ENCODE peak calls at places on chromosomes 13 and 19, in eight cellular contexts. T is ovary; L is transverse colon; I is thyroid gland; C is CD8-positive, alpha-beta T cell; E is GM23338; X is thoracic aorta; P is prostate gland. J is an unnamed sample. For H3K4me1, the result is how much of the 10 kb centered on the place peaks cover.

GRCh38 chr13:51601601-51602348 is 17.5 kb downstream of the WDFY2 start:
- DNase-seq in T (no peak), L (no peak), I (no peak), C (no peak), E (no peak), X (no peak), P (no peak), J (no peak)

GRCh38 chr13:44470623-44471562 is 97.3 kb downstream of the SERP2 start:
- DNase-seq in T (no peak), L (no peak), I (no peak), C (no peak), E (peak), X (no peak), P (no peak), J (peak)

GRCh38 chr13:95530178-95530577 is 22.3 kb upstream of the CLDN10 start:
- DNase-seq in T (no peak), L (no peak), I (peak), C (no peak), E (no peak), X (no peak), P (peak), J (no peak)

GRCh38 chr13:37701972-37702371 is 103.4 kb upstream of the POSTN start:
- DNase-seq in T (no peak), L (no peak), I (no peak), C (no peak), E (no peak), X (no peak), P (no peak), J (peak)

GRCh38 chr19:12450817-12451216 is 10.0 kb upstream of the ZNF443 start:
- DNase-seq in T (no peak), L (no peak), I (no peak), C (no peak), E (no peak), X (no peak), P (no peak), J (no peak)

GRCh38 chr19:12681074-12681987 is at the start of gene DHPS:
- DNase-seq in T (peak), L (peak), I (peak), C (peak), E (peak), X (peak), P (peak), J (peak)

GRCh38 chr13:101258071-101258470 is 158.2 kb downstream of the NALCN start:
- DNase-seq in T (no peak), L (no peak), I (no peak), C (no peak), E (peak), X (no peak), P (no peak), J (peak)

GRCh38 chr13:46554971-46555370 is 2.0 kb downstream of the LRCH1 start:
- DNase-seq in T (no peak), L (no peak), I (no peak), C (no peak), E (no peak), X (no peak), P (no peak), J (no peak)

GRCh38 chr13:34734932-34735331 is 207.1 kb upstream of the NBEA start:
- DNase-seq in T (no peak), L (no peak), I (no peak), C (no peak), E (no peak), X (no peak), P (no peak), J (no peak)

GRCh38 chr13:112443191-112444000 is 67.2 kb downstream of the SPACA7 start:
- DNase-seq in T (no peak), L (no peak), I (no peak), C (peak), E (peak), X (no peak), P (no peak), J (no peak)

GRCh38 chr19:29273000-29273691 is 60.2 kb upstream of the UQCRFS1 start:
- DNase-seq in T (no peak), L (no peak), I (no peak), C (peak), E (no peak), X (no peak), P (no peak), J (no peak)

GRCh38 chr13:27924529-27925141 is 4.8 kb downstream of the PDX1 start:
- DNase-seq in T (no peak), L (no peak), I (no peak), C (no peak), E (peak), X (no peak), P (no peak), J (no peak)

GRCh38 chr19:37959665-37960114 is 52.7 kb downstream of the SIPA1L3 start:
- DNase-seq in T (no peak), L (no peak), I (no peak), C (no peak), E (no peak), X (no peak), P (no peak), J (no peak)

GRCh38 chr13:106276876-106277275 is 258.6 kb downstream of the EFNB2 start:
- DNase-seq in T (no peak), L (no peak), I (no peak), C (no peak), E (no peak), X (no peak), P (no peak), J (peak)

GRCh38 chr13:30739646-30740642 is 4.6 kb downstream of the ALOX5AP start:
- DNase-seq in T (no peak), L (no peak), I (no peak), C (peak), E (no peak), X (no peak), P (no peak), J (peak)

GRCh38 chr13:48233097-48233885 is at the start of gene ITM2B:
- DNase-seq in T (peak), L (peak), I (peak), C (peak), E (peak), X (no peak), P (peak), J (peak)

GRCh38 chr13:58480011-58480410 is 848.5 kb downstream of the PCDH17 start:
- DNase-seq in T (no peak), L (no peak), I (no peak), C (no peak), E (no peak), X (no peak), P (no peak), J (no peak)

GRCh38 chr19:36151144-36152051 is 849 bp downstream of the COX7A1 start:
- DNase-seq in T (peak), L (no peak), I (peak), C (no peak), E (peak), X (peak), P (no peak), J (no peak)

GRCh38 chr13:114067381-114067885 is 65.0 kb downstream of the RASA3 start:
- DNase-seq in T (no peak), L (no peak), I (no peak), C (no peak), E (no peak), X (no peak), P (no peak), J (no peak)

GRCh38 chr19:35336166-35336955 is 7.4 kb downstream of the CD22 start:
- DNase-seq in T (no peak), L (no peak), I (no peak), C (no peak), E (no peak), X (no peak), P (no peak), J (no peak)

GRCh38 chr13:61413572-61413971 is 2.1 kb downstream of the PCDH20 start:
- DNase-seq in T (no peak), L (no peak), I (peak), C (no peak), E (peak), X (no peak), P (no peak), J (no peak)

GRCh38 chr13:108346376-108346775 is 76.9 kb downstream of the TNFSF13B start:
- DNase-seq in T (no peak), L (no peak), I (no peak), C (no peak), E (peak), X (no peak), P (no peak), J (no peak)

GRCh38 chr13:40550130-40550529 is 116.3 kb downstream of the FOXO1 start:
- DNase-seq in T (no peak), L (no peak), I (no peak), C (no peak), E (no peak), X (no peak), P (no peak), J (peak)

GRCh38 chr19:35545855-35546381 is 492 bp downstream of the TMEM147 start:
- DNase-seq in T (peak), L (peak), I (peak), C (no peak), E (peak), X (no peak), P (no peak), J (no peak)

GRCh38 chr19:17557461-17557860 is 2.0 kb downstream of the COLGALT1 start:
- DNase-seq in T (no peak), L (no peak), I (no peak), C (no peak), E (no peak), X (no peak), P (no peak), J (no peak)

GRCh38 chr13:31951215-31951678 is 80.3 kb upstream of the FRY start:
- DNase-seq in T (no peak), L (peak), I (peak), C (no peak), E (no peak), X (no peak), P (no peak), J (peak)

GRCh38 chr19:44948763-44949374 is 3.0 kb downstream of the APOC2 start:
- DNase-seq in T (no peak), L (no peak), I (no peak), C (no peak), E (no peak), X (no peak), P (no peak), J (no peak)

GRCh38 chr13:81927347-81927746 is 1586.4 kb upstream of the SPRY2 start:
- DNase-seq in T (no peak), L (no peak), I (no peak), C (no peak), E (peak), X (no peak), P (no peak), J (peak)

GRCh38 chr13:46146898-46147297 is 35.1 kb downstream of the LCP1 start:
- DNase-seq in T (no peak), L (no peak), I (no peak), C (no peak), E (peak), X (no peak), P (no peak), J (no peak)

GRCh38 chr19:47227347-47228167 is 3.4 kb downstream of the BBC3 start:
- DNase-seq in T (peak), L (peak), I (peak), C (peak), E (peak), X (peak), P (peak), J (peak)

GRCh38 chr19:45103625-45104319 is 10.8 kb downstream of the PPP1R37 start:
- DNase-seq in T (no peak), L (no peak), I (peak), C (no peak), E (no peak), X (no peak), P (no peak), J (no peak)

GRCh38 chr13:76017861-76018556 is 381.9 kb downstream of the LMO7 start:
- DNase-seq in T (no peak), L (no peak), I (no peak), C (no peak), E (no peak), X (no peak), P (no peak), J (no peak)

GRCh38 chr19:56661248-56661647 is 10.3 kb downstream of the ZNF835 start:
- DNase-seq in T (no peak), L (no peak), I (no peak), C (no peak), E (no peak), X (no peak), P (no peak), J (no peak)

GRCh38 chr19:12834976-12835757 is 788 bp upstream of the RTBDN start:
- DNase-seq in T (peak), L (peak), I (no peak), C (no peak), E (peak), X (no peak), P (no peak), J (no peak)

GRCh38 chr19:35714601-35715354 is 3.0 kb upstream of the KMT2B start:
- DNase-seq in T (no peak), L (no peak), I (no peak), C (no peak), E (peak), X (no peak), P (no peak), J (no peak)

GRCh38 chr19:39133431-39134270 is 8.1 kb downstream of the PAK4 start:
- DNase-seq in T (peak), L (peak), I (peak), C (no peak), E (peak), X (no peak), P (peak), J (no peak)

GRCh38 chr13:41974262-41974900 is 13.5 kb upstream of the VWA8 start:
- DNase-seq in T (no peak), L (no peak), I (no peak), C (no peak), E (no peak), X (no peak), P (peak), J (peak)

GRCh38 chr19:13935765-13936486 is 2.3 kb downstream of the PODNL1 start:
- DNase-seq in T (no peak), L (no peak), I (no peak), C (no peak), E (peak), X (no peak), P (no peak), J (no peak)

GRCh38 chr13:84574851-84575250 is 692.6 kb upstream of the SLITRK1 start:
- DNase-seq in T (no peak), L (no peak), I (no peak), C (no peak), E (no peak), X (no peak), P (no peak), J (peak)

GRCh38 chr13:67148219-67148583 is 81.9 kb downstream of the PCDH9 start:
- DNase-seq in T (no peak), L (no peak), I (no peak), C (no peak), E (no peak), X (no peak), P (no peak), J (peak)

DNA sequence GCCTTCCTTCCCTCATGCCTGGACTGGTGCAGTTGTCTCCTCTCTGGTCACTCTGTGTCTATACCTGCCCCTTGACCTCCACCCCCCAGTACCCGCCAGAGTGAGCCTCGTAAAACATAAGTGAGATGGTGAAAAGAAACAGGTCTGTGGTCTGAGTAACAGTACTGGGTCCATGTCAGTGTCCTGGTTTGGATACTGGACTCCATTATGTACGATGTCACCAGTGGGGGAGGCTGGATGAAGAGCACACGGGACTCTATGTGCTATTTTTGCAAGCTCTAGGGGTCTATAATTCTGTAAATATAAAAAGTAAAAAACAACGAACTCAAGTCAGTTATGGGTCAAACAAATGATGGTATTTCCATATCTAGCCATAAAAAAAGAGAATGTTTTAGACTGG is 14.4 kb downstream of the MYBPC2 start:
- DNase-seq in T (no peak), L (no peak), I (no peak), C (no peak), E (no peak), X (no peak), P (no peak), J (no peak)
- H3K4me1 ChIP-seq in T (under half), L (under half), I (under half), C (under half), E (under half), X (under half), P (under half), J (under half)

GRCh38 chr19:43928820-43929219 is 6.3 kb downstream of the ZNF45 start:
- DNase-seq in T (no peak), L (no peak), I (no peak), C (no peak), E (no peak), X (no peak), P (no peak), J (no peak)

DNA sequence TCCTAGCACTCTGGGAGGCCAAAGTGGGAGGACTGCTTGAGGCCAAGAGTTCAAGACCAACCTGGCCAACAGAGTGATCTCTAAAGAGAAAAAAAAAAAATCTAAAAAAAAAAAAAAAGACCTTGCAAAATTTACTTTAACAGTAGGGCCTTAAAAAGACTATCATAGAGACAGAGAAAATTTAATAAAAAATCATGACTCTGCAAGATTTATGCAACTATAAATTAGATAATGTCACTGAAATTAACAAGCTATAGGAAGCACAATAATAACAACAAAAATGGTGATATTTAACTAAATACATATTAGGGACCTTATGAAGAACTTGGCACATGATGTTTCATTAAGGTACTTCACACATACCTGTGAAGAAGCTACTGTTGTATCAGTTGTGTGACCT is 11.2 kb downstream of the ZNF45 start:
- DNase-seq in T (no peak), L (no peak), I (no peak), C (no peak), E (no peak), X (no peak), P (no peak), J (no peak)
- H3K27ac ChIP-seq in T (no peak), L (no peak), I (no peak), C (no peak), E (no peak), X (no peak), P (no peak), J (no peak)

DNA sequence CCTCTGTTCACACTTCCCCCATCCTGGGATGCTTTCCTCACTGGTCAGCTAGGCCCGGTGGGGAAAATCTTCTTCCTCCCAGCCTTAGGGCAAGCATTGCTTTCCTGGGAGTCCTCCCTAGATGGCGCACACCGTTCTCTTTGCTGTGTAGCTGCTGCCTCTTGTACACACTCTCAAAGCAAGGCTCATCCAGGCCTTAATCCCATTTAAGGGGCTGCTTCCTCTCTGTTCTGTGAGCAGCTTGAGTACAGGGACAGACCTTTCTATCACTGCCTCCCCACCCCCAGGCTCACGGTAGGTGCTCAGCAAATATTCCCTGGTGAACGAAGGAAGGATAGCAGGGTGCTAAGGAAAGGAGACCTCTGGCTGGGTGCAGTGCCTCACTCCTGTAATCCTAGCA is 11.0 kb downstream of the SLC7A10 start:
- DNase-seq in T (no peak), L (no peak), I (no peak), C (no peak), E (peak), X (no peak), P (no peak), J (no peak)
- TF ChIP-seq CTCF in T (no peak), L (no peak), I (no peak), C (no peak), E (peak), X (no peak), P (no peak), J (peak)

DNA sequence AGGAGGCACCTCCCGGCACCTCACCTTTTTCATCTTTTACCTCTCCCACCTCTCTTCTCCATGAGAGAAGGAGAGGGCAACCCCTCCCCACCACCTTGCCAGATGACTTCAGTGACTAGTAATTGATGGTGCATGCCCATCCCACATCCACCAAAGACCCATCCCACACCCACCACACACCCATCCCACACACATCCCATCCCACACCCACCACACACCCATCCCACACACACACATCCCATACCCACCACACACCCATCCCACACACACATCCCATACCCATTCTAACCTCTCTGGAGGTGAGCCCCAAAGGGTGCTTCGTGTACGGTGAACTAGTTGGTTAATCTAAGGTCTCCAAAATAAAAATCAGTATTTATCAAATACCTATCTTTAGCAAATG is 44.7 kb downstream of the STK24 start:
- DNase-seq in T (no peak), L (no peak), I (no peak), C (no peak), E (no peak), X (no peak), P (no peak), J (no peak)
- H3K4me1 ChIP-seq in T (under half), L (under half), I (half or more), C (under half), E (under half), X (under half), P (under half), J (under half)

J was measured in foreskin keratinocyte.